ENCODE peak calls at places on chromosomes 7 and 10, in six cellular contexts. S is ACHN, E is cardiac fibroblast, R is amygdala, W is H54, F is C1 segment of cervical spinal cord. H is an unnamed sample.

GRCh38 chr7:151440799-151441443 is 980 bp upstream of the CRYGN start:
- DNase-seq in S (no peak), E (peak; percentile 50), F (no peak), W (no peak), R (no peak), H (no peak)

GRCh38 chr10:122113161-122113944 is 124.4 kb downstream of the TACC2 start:
- DNase-seq in S (peak; percentile 80), E (peak; percentile 77), W (peak; percentile 54), F (peak; percentile 18), R (no peak), H (peak; percentile 84)

GRCh38 chr10:52451817-52452216 is 137.7 kb downstream of the DKK1 start:
- DNase-seq in F (no peak), W (no peak), S (no peak), E (peak; percentile 52), R (no peak), H (no peak)

GRCh38 chr7:91618665-91619437 is 261.7 kb downstream of the MTERF1 start:
- DNase-seq in S (no peak), E (no peak), R (no peak), W (no peak), F (no peak), H (no peak)

GRCh38 chr10:22626784-22627183 is 87.6 kb downstream of the PIP4K2A start:
- DNase-seq in F (no peak), W (no peak), S (no peak), E (no peak), R (no peak), H (no peak)

GRCh38 chr10:113305871-113306270 is 247.0 kb upstream of the HABP2 start:
- DNase-seq in R (no peak), F (no peak), S (no peak), W (no peak), E (peak; percentile 60), H (peak; percentile 6)

GRCh38 chr10:10826125-10826524 is 191.5 kb upstream of the CELF2 start:
- DNase-seq in F (no peak), E (peak; percentile 59), W (no peak), R (no peak), S (peak; percentile 50), H (peak; percentile 71)

GRCh38 chr10:72009430-72010081 is 45.4 kb downstream of the CHST3 start:
- DNase-seq in S (no peak), E (peak; percentile 100), R (peak; percentile 73), W (no peak), F (peak; percentile 75), H (peak; percentile 80)

GRCh38 chr10:14705548-14706234 is 69.0 kb downstream of the FAM107B start:
- DNase-seq in F (no peak), S (no peak), R (no peak), E (no peak), W (no peak), H (no peak)

GRCh38 chr10:35961501-35961900 is 319.4 kb upstream of the FZD8 start:
- DNase-seq in W (no peak), F (no peak), R (no peak), S (no peak), E (no peak), H (peak; percentile 36)

GRCh38 chr7:70660819-70661191 is 471.1 kb upstream of the GALNT17 start:
- DNase-seq in W (no peak), E (no peak), R (no peak), S (no peak), F (no peak), H (no peak)

GRCh38 chr7:38448076-38448475 is 174.6 kb upstream of the TARP start:
- DNase-seq in E (peak; percentile 25), S (no peak), F (no peak), R (no peak), W (no peak), H (no peak)

GRCh38 chr10:23067939-23068775 is 27.2 kb upstream of the MSRB2 start:
- DNase-seq in E (peak; percentile 80), R (peak; percentile 40), F (peak; percentile 38), S (peak; percentile 56), W (peak; percentile 55), H (peak; percentile 84)

GRCh38 chr10:118970770-118971169 is 58.7 kb upstream of the NANOS1 start:
- DNase-seq in R (no peak), S (no peak), W (no peak), E (no peak), F (no peak), H (no peak)

GRCh38 chr7:4185736-4186512 is 496.2 kb upstream of the FOXK1 start:
- DNase-seq in S (no peak), W (no peak), E (no peak), R (no peak), F (no peak), H (no peak)

GRCh38 chr7:69232445-69233376 is 365.6 kb upstream of the AUTS2 start:
- DNase-seq in S (no peak), R (no peak), E (no peak), W (no peak), F (no peak), H (no peak)

GRCh38 chr7:44101966-44102845 is 1.9 kb upstream of the AEBP1 start:
- DNase-seq in W (peak; percentile 87), R (peak; percentile 14), F (no peak), E (peak; percentile 70), S (no peak), H (no peak)

GRCh38 chr10:6037975-6038624 is 24.1 kb downstream of the IL2RA start:
- DNase-seq in W (no peak), S (no peak), R (no peak), F (no peak), E (no peak), H (no peak)

GRCh38 chr10:79159141-79159619 is 90.4 kb downstream of the ZMIZ1 start:
- DNase-seq in S (peak; percentile 77), R (no peak), F (no peak), W (peak; percentile 90), E (peak; percentile 77), H (peak; percentile 89)

GRCh38 chr10:69965919-69966662 is 86.6 kb upstream of the MACROH2A2 start:
- DNase-seq in S (no peak), W (no peak), R (no peak), F (no peak), E (no peak), H (no peak)

GRCh38 chr10:118966131-118967125 is 63.1 kb upstream of the NANOS1 start:
- DNase-seq in F (peak; percentile 31), R (peak; percentile 29), S (no peak), E (no peak), W (no peak), H (no peak)

GRCh38 chr7:112071856-112072255 is 134.3 kb downstream of the DOCK4 start:
- DNase-seq in F (no peak), E (no peak), R (no peak), W (no peak), S (no peak), H (peak; percentile 49)

GRCh38 chr7:144835166-144835611 is 664 bp downstream of the TPK1 start:
- DNase-seq in R (no peak), F (peak; percentile 81), S (peak; percentile 77), E (peak; percentile 53), W (peak; percentile 8), H (peak; percentile 68)

GRCh38 chr7:50265968-50266694 is 38.4 kb upstream of the IKZF1 start:
- DNase-seq in W (no peak), S (no peak), E (no peak), R (no peak), F (no peak), H (no peak)

GRCh38 chr7:114243019-114243507 is 171.6 kb upstream of the FOXP2 start:
- DNase-seq in R (no peak), F (no peak), E (no peak), S (peak; percentile 60), W (no peak), H (no peak)

GRCh38 chr10:130761032-130761575 is 550.4 kb downstream of the TCERG1L start:
- DNase-seq in E (no peak), F (no peak), W (no peak), R (no peak), S (no peak), H (no peak)

GRCh38 chr7:37035631-37036030 is 311.3 kb upstream of the AOAH start:
- DNase-seq in W (no peak), R (no peak), E (no peak), S (no peak), F (no peak), H (no peak)

GRCh38 chr10:32056136-32057040 is at the start of gene KIF5B:
- DNase-seq in F (peak; percentile 87), W (peak; percentile 90), S (peak; percentile 81), E (peak; percentile 90), R (peak; percentile 29), H (peak; percentile 93)

GRCh38 chr7:51344406-51344805 is 27.8 kb upstream of the COBL start:
- DNase-seq in E (no peak), W (no peak), S (no peak), F (no peak), R (no peak), H (no peak)

GRCh38 chr10:129796611-129797420 is 167.3 kb downstream of the EBF3 start:
- DNase-seq in F (no peak), S (no peak), R (no peak), W (no peak), E (no peak), H (no peak)

GRCh38 chr7:4951903-4952636 is 6.9 kb downstream of the MMD2 start:
- DNase-seq in E (peak; percentile 19), F (no peak), W (peak; percentile 78), S (peak; percentile 36), R (no peak), H (peak; percentile 41)

GRCh38 chr10:131788386-131788785 is 112.4 kb upstream of the PPP2R2D start:
- DNase-seq in W (no peak), F (no peak), R (no peak), S (no peak), E (no peak), H (no peak)

GRCh38 chr7:73941836-73942551 is 81.0 kb downstream of the TMEM270 start:
- DNase-seq in E (peak; percentile 77), S (peak; percentile 11), W (peak; percentile 41), R (no peak), F (no peak), H (peak; percentile 79)

GRCh38 chr7:81158189-81158588 is 239.3 kb upstream of the SEMA3C start:
- DNase-seq in R (no peak), W (no peak), S (no peak), F (no peak), E (no peak), H (no peak)

GRCh38 chr10:8473205-8473604 is 418.7 kb downstream of the GATA3 start:
- DNase-seq in W (no peak), R (no peak), F (no peak), E (peak; percentile 31), S (no peak), H (peak; percentile 23)

GRCh38 chr10:14757996-14758395 is 16.7 kb downstream of the FAM107B start:
- DNase-seq in S (no peak), F (no peak), E (no peak), W (no peak), R (no peak), H (no peak)

GRCh38 chr7:100546129-100546867 is 7.3 kb downstream of the AGFG2 start:
- DNase-seq in F (no peak), W (no peak), S (no peak), E (no peak), R (no peak), H (peak; percentile 84)

GRCh38 chr7:130982160-130982638 is 248.2 kb upstream of the KLF14 start:
- DNase-seq in F (no peak), R (no peak), E (peak; percentile 55), S (peak; percentile 69), W (no peak), H (peak; percentile 70)

H was measured in dermis blood vessel endothelial cell.